ENCODE peak calls at places on chromosomes 4 and X, in ten cellular contexts. One of them, this sample, is unnamed.

GRCh38 chr4:98994474-98995182 is 893 bp upstream of the METAP1 start:
- DNase-seq in left cardiac atrium: no peak
- DNase-seq in HL-60: peak; percentile 24
- DNase-seq in MM.1S: no peak
- DNase-seq in IMR-90: peak; percentile 8
- DNase-seq in endothelial cell: no peak
- DNase-seq in epithelial cell of prostate: no peak
- DNase-seq in MV-4-11: no peak
- DNase-seq in CD4-positive, alpha-beta memory T cell: no peak
- DNase-seq in germinal center: no peak
- DNase-seq in this sample: peak; percentile 44

GRCh38 chr4:6763330-6763851 is 19.1 kb upstream of the KIAA0232 start:
- DNase-seq in CD4-positive, alpha-beta memory T cell: no peak
- DNase-seq in IMR-90: no peak
- DNase-seq in MV-4-11: peak; percentile 14
- DNase-seq in endothelial cell: no peak
- DNase-seq in HL-60: peak; percentile 37
- DNase-seq in MM.1S: no peak
- DNase-seq in left cardiac atrium: no peak
- DNase-seq in germinal center: no peak
- DNase-seq in epithelial cell of prostate: peak; percentile 86
- DNase-seq in this sample: no peak

GRCh38 chr4:952881-953573 is 20.3 kb downstream of the DGKQ start:
- DNase-seq in IMR-90: no peak
- DNase-seq in CD4-positive, alpha-beta memory T cell: no peak
- DNase-seq in HL-60: no peak
- DNase-seq in epithelial cell of prostate: no peak
- DNase-seq in endothelial cell: no peak
- DNase-seq in left cardiac atrium: no peak
- DNase-seq in MV-4-11: no peak
- DNase-seq in germinal center: no peak
- DNase-seq in MM.1S: no peak
- DNase-seq in this sample: no peak

GRCh38 chr4:118034061-118034785 is at the start of gene NDST3:
- DNase-seq in HL-60: peak; percentile 81
- DNase-seq in epithelial cell of prostate: peak; percentile 43
- DNase-seq in CD4-positive, alpha-beta memory T cell: no peak
- DNase-seq in left cardiac atrium: peak; percentile 50
- DNase-seq in endothelial cell: peak; percentile 70
- DNase-seq in IMR-90: peak; percentile 31
- DNase-seq in MM.1S: peak; percentile 65
- DNase-seq in germinal center: no peak
- DNase-seq in MV-4-11: peak; percentile 67
- DNase-seq in this sample: peak; percentile 52

GRCh38 chrX:39869846-39870601 is 227.7 kb downstream of the BCOR start:
- DNase-seq in MM.1S: no peak
- DNase-seq in CD4-positive, alpha-beta memory T cell: peak; percentile 68
- DNase-seq in IMR-90: peak; percentile 63
- DNase-seq in epithelial cell of prostate: no peak
- DNase-seq in MV-4-11: peak; percentile 25
- DNase-seq in left cardiac atrium: no peak
- DNase-seq in endothelial cell: no peak
- DNase-seq in germinal center: no peak
- DNase-seq in HL-60: peak; percentile 14
- DNase-seq in this sample: peak; percentile 53

GRCh38 chr4:113760852-113761681 is 471 bp downstream of the CAMK2D start:
- DNase-seq in IMR-90: peak; percentile 71
- DNase-seq in MM.1S: peak; percentile 64
- DNase-seq in MV-4-11: peak; percentile 63
- DNase-seq in CD4-positive, alpha-beta memory T cell: peak; percentile 33
- DNase-seq in HL-60: no peak
- DNase-seq in germinal center: peak; percentile 68
- DNase-seq in left cardiac atrium: peak; percentile 86
- DNase-seq in endothelial cell: peak; percentile 71
- DNase-seq in epithelial cell of prostate: no peak
- DNase-seq in this sample: no peak

GRCh38 chrX:150486011-150486410 is 82.4 kb upstream of the MTM1 start:
- DNase-seq in germinal center: peak; percentile 22
- DNase-seq in CD4-positive, alpha-beta memory T cell: peak; percentile 41
- DNase-seq in endothelial cell: peak; percentile 45
- DNase-seq in MV-4-11: peak; percentile 34
- DNase-seq in IMR-90: peak; percentile 59
- DNase-seq in MM.1S: peak; percentile 28
- DNase-seq in HL-60: peak; percentile 47
- DNase-seq in left cardiac atrium: peak; percentile 57
- DNase-seq in epithelial cell of prostate: no peak
- DNase-seq in this sample: peak; percentile 74

GRCh38 chrX:109350621-109351020 is 131.3 kb downstream of the GUCY2F start:
- DNase-seq in IMR-90: no peak
- DNase-seq in CD4-positive, alpha-beta memory T cell: no peak
- DNase-seq in endothelial cell: no peak
- DNase-seq in MM.1S: no peak
- DNase-seq in HL-60: peak; percentile 30
- DNase-seq in MV-4-11: peak; percentile 64
- DNase-seq in left cardiac atrium: no peak
- DNase-seq in epithelial cell of prostate: no peak
- DNase-seq in germinal center: no peak
- DNase-seq in this sample: no peak

GRCh38 chr4:30721353-30722091 is 1.4 kb downstream of the PCDH7 start:
- DNase-seq in MM.1S: no peak
- DNase-seq in left cardiac atrium: peak; percentile 39
- DNase-seq in CD4-positive, alpha-beta memory T cell: no peak
- DNase-seq in IMR-90: peak; percentile 44
- DNase-seq in epithelial cell of prostate: no peak
- DNase-seq in germinal center: no peak
- DNase-seq in MV-4-11: no peak
- DNase-seq in endothelial cell: peak; percentile 76
- DNase-seq in HL-60: no peak
- DNase-seq in this sample: peak; percentile 36

GRCh38 chrX:13778916-13779315 is 38.0 kb downstream of the GPM6B start:
- DNase-seq in MV-4-11: no peak
- DNase-seq in CD4-positive, alpha-beta memory T cell: no peak
- DNase-seq in IMR-90: peak; percentile 74
- DNase-seq in left cardiac atrium: no peak
- DNase-seq in MM.1S: no peak
- DNase-seq in germinal center: no peak
- DNase-seq in endothelial cell: peak; percentile 4
- DNase-seq in HL-60: no peak
- DNase-seq in epithelial cell of prostate: no peak
- DNase-seq in this sample: peak; percentile 65